ENCODE peak calls at places on chromosomes 5 and 9, in eight cellular contexts. H is prostate gland, S is neuronal stem cell, I is body of pancreas, C is ovary, E is thyroid gland, A is IMR-90, D is left ventricle myocardium inferior. W is an unnamed sample. For H3K4me1 and H3K36me3, the result is how much of the 10 kb centered on the place peaks cover.

GRCh38 chr5:138945421-138946240 is 70.5 kb upstream of the LRRTM2 start:
- DNase-seq in H (no peak), S (peak), I (peak), C (no peak), E (no peak), A (no peak), D (no peak), W (no peak)

GRCh38 chr5:149062371-149063016 is 368 bp downstream of the SH3TC2 start:
- DNase-seq in H (no peak), S (no peak), I (no peak), C (no peak), E (peak), A (peak), D (no peak), W (no peak)

GRCh38 chr9:113621309-113621791 is 157.8 kb downstream of the RGS3 start:
- DNase-seq in H (no peak), S (no peak), I (peak), C (peak), E (peak), A (peak), D (peak), W (no peak)

GRCh38 chr9:34517185-34517584 is 5.6 kb downstream of the ENHO start:
- DNase-seq in H (no peak), S (no peak), I (no peak), C (no peak), E (no peak), A (no peak), D (no peak), W (no peak)

GRCh38 chr5:6542421-6543345 is 90.2 kb downstream of the NSUN2 start:
- DNase-seq in H (no peak), S (no peak), I (no peak), C (no peak), E (no peak), A (no peak), D (no peak), W (no peak)

GRCh38 chr5:1787472-1788047 is 12.1 kb downstream of the MRPL36 start:
- DNase-seq in H (no peak), S (no peak), I (no peak), C (no peak), E (no peak), A (no peak), D (no peak), W (no peak)

GRCh38 chr5:108615216-108615615 is 132.5 kb upstream of the FER start:
- DNase-seq in H (no peak), S (no peak), I (no peak), C (no peak), E (no peak), A (peak), D (no peak), W (no peak)

GRCh38 chr5:155651-156410 is 35.5 kb upstream of the LRRC14B start:
- DNase-seq in H (no peak), S (no peak), I (no peak), C (no peak), E (no peak), A (no peak), D (no peak), W (no peak)

GRCh38 chr5:378301-378891 is 56.9 kb downstream of the AHRR start:
- DNase-seq in H (no peak), S (no peak), I (no peak), C (no peak), E (no peak), A (peak), D (no peak), W (no peak)

GRCh38 chr5:133778636-133779035 is 166.3 kb upstream of the FSTL4 start:
- DNase-seq in H (no peak), S (no peak), I (no peak), C (no peak), E (no peak), A (no peak), D (no peak), W (no peak)

GRCh38 chr5:168334161-168335094 is 43.0 kb downstream of the WWC1 start:
- DNase-seq in H (no peak), S (peak), I (no peak), C (peak), E (peak), A (peak), D (no peak), W (no peak)

GRCh38 chr5:113606298-113607134 is 93.0 kb downstream of the YTHDC2 start:
- DNase-seq in H (peak), S (peak), I (peak), C (peak), E (peak), A (peak), D (no peak), W (peak)

GRCh38 chr9:346114-346513 is 131.4 kb downstream of the DOCK8 start:
- DNase-seq in H (no peak), S (no peak), I (no peak), C (peak), E (no peak), A (no peak), D (no peak), W (peak)

GRCh38 chr5:32231241-32231640 is 57.1 kb upstream of the GOLPH3 start:
- DNase-seq in H (no peak), S (no peak), I (no peak), C (no peak), E (no peak), A (no peak), D (no peak), W (no peak)

GRCh38 chr9:109937841-109938453 is 157.9 kb downstream of the PALM2AKAP2 start:
- DNase-seq in H (no peak), S (no peak), I (no peak), C (no peak), E (no peak), A (no peak), D (no peak), W (no peak)
- H3K27ac ChIP-seq in H (no peak), S (no peak), I (no peak), C (no peak), E (no peak), A (no peak), D (no peak), W (no peak)

DNA sequence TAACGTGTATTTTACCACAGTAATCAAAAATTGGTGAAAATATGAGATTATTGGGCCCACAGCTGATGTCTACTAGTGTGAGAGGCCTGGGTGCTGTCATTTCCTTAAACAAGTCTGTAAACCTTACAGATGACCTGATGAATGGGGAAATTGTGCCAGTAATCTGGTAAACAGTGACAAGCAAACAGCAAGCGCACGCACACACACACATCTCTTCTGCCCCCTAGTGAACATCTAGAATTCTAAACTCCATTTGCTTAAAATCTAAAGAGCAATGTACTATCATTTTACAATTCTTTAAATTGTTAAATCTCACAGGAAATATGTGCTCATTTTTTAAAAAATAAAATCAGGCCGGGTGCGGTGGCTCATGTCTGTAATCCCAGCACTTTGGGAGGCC is 7.5 kb upstream of the RAPGEF1 start:
- DNase-seq in H (no peak), S (no peak), I (no peak), C (no peak), E (no peak), A (peak), D (no peak), W (no peak)
- H3K4me1 ChIP-seq in H (under half), S (under half), I (under half), C (under half), E (under half), A (under half), D (under half), W (under half)

GRCh38 chr9:15480028-15480427 is 30.7 kb downstream of the PSIP1 start:
- DNase-seq in H (no peak), S (no peak), I (no peak), C (no peak), E (no peak), A (no peak), D (no peak), W (no peak)

GRCh38 chr9:15475923-15476536 is 34.7 kb downstream of the PSIP1 start:
- DNase-seq in H (no peak), S (no peak), I (no peak), C (no peak), E (no peak), A (no peak), D (no peak), W (no peak)
- H3K36me3 ChIP-seq in H (under half), S (under half), I (under half), C (under half), E (under half), A (under half), D (under half), W (under half)

GRCh38 chr9:124133752-124134151 is 122.2 kb downstream of the LHX2 start:
- DNase-seq in H (no peak), S (no peak), I (peak), C (no peak), E (peak), A (peak), D (no peak), W (no peak)
- H3K27ac ChIP-seq in H (no peak), S (no peak), I (no peak), C (no peak), E (no peak), A (no peak), D (no peak), W (no peak)

DNA sequence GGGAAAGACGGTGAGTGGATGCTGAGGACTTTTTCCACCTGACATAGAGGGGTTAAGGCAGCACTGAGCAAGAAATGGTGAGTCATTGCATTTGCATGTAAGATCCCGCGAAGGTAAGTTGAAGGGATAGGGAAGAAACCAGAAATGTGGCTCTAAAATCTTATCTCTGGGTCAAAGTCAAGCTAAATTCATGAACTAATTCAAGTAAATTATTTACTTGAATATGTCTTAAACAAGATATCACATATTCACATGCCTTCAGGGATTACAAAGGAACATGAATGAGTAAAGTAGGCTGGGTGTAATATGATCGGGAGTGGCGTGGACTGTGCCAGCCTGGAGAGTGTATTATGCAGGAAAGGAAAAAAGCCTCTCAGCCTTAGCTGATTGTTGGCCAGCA is 74.4 kb upstream of the EQTN start:
- DNase-seq in H (no peak), S (no peak), I (peak), C (no peak), E (no peak), A (no peak), D (no peak), W (peak)
- H3K4me1 ChIP-seq in H (under half), S (under half), I (half or more), C (under half), E (under half), A (under half), D (under half), W (half or more)

GRCh38 chr5:178150977-178151734 is 2.5 kb downstream of the NHP2 start:
- DNase-seq in H (no peak), S (no peak), I (no peak), C (no peak), E (peak), A (no peak), D (no peak), W (no peak)
- H3K36me3 ChIP-seq in H (under half), S (half or more), I (under half), C (under half), E (under half), A (under half), D (half or more), W (under half)

GRCh38 chr5:157941616-157942015 is 82.7 kb upstream of the CLINT1 start:
- DNase-seq in H (no peak), S (no peak), I (no peak), C (no peak), E (no peak), A (peak), D (no peak), W (no peak)

GRCh38 chr5:157944938-157945337 is 86.0 kb upstream of the CLINT1 start:
- DNase-seq in H (no peak), S (no peak), I (no peak), C (no peak), E (no peak), A (no peak), D (no peak), W (no peak)

GRCh38 chr5:157947156-157947555 is 88.2 kb upstream of the CLINT1 start:
- DNase-seq in H (no peak), S (no peak), I (no peak), C (no peak), E (no peak), A (no peak), D (no peak), W (no peak)

GRCh38 chr5:157944077-157944633 is 85.2 kb upstream of the CLINT1 start:
- DNase-seq in H (no peak), S (no peak), I (no peak), C (no peak), E (no peak), A (no peak), D (no peak), W (no peak)

GRCh38 chr5:157942595-157942994 is 83.7 kb upstream of the CLINT1 start:
- DNase-seq in H (no peak), S (no peak), I (no peak), C (no peak), E (no peak), A (no peak), D (no peak), W (no peak)
- H3K27ac ChIP-seq in H (no peak), S (no peak), I (no peak), C (no peak), E (no peak), A (no peak), D (no peak), W (no peak)

GRCh38 chr9:136786451-136786850 is 4.7 kb upstream of the TMEM141 start:
- DNase-seq in H (no peak), S (no peak), I (no peak), C (no peak), E (no peak), A (no peak), D (no peak), W (no peak)
- H3K4me1 ChIP-seq in H (under half), S (under half), I (under half), C (under half), E (under half), A (under half), D (under half), W (under half)

GRCh38 chr5:176176231-176176630 is 62.0 kb upstream of the SIMC1 start:
- DNase-seq in H (no peak), S (no peak), I (no peak), C (no peak), E (no peak), A (no peak), D (no peak), W (no peak)

GRCh38 chr5:176180339-176180738 is 57.9 kb upstream of the SIMC1 start:
- DNase-seq in H (no peak), S (no peak), I (no peak), C (peak), E (no peak), A (peak), D (no peak), W (no peak)

GRCh38 chr5:176181271-176181855 is 56.9 kb upstream of the SIMC1 start:
- DNase-seq in H (no peak), S (no peak), I (no peak), C (peak), E (peak), A (no peak), D (no peak), W (no peak)

GRCh38 chr5:176180781-176181180 is 57.4 kb upstream of the SIMC1 start:
- DNase-seq in H (no peak), S (no peak), I (no peak), C (peak), E (peak), A (no peak), D (no peak), W (no peak)

GRCh38 chr5:176178789-176179188 is 59.4 kb upstream of the SIMC1 start:
- DNase-seq in H (no peak), S (no peak), I (no peak), C (no peak), E (no peak), A (no peak), D (no peak), W (no peak)
- H3K36me3 ChIP-seq in H (under half), S (under half), I (under half), C (under half), E (under half), A (under half), D (under half), W (under half)

W was measured in gastrocnemius medialis.